ENCODE peak calls at places on chromosomes 2 and 18, in eight cellular contexts. G is brain microvascular endothelial cell, X is Peyer's patch, P is upper lobe of right lung, R is AG09319, H is fibroblast of mammary gland, E is HFFc6, W is fibroblast of lung. J is an unnamed sample.

GRCh38 chr18:51425475-51425874 is 228.0 kb upstream of the MEX3C start:
- DNase-seq in G (no peak), X (no peak), P (no peak), R (no peak), H (no peak), E (no peak), W (no peak), J (no peak)

GRCh38 chr2:143513081-143513480 is 383.9 kb downstream of the ARHGAP15 start:
- DNase-seq in G (peak), X (no peak), P (no peak), R (peak), H (peak), E (peak), W (peak), J (peak)

GRCh38 chr2:44668336-44668735 is 273.2 kb upstream of the SIX3 start:
- DNase-seq in G (no peak), X (no peak), P (no peak), R (no peak), H (peak), E (no peak), W (no peak), J (no peak)

GRCh38 chr2:65015731-65016130 is 26.5 kb downstream of the SLC1A4 start:
- DNase-seq in G (no peak), X (no peak), P (no peak), R (no peak), H (no peak), E (no peak), W (peak), J (no peak)

GRCh38 chr2:126719191-126720030 is 63.5 kb downstream of the GYPC start:
- DNase-seq in G (no peak), X (no peak), P (no peak), R (no peak), H (no peak), E (no peak), W (no peak), J (no peak)

GRCh38 chr2:15399241-15399640 is 161.9 kb downstream of the NBAS start:
- DNase-seq in G (no peak), X (no peak), P (no peak), R (no peak), H (no peak), E (no peak), W (no peak), J (no peak)

GRCh38 chr18:54386043-54386442 is 28.3 kb downstream of the C18orf54 start:
- DNase-seq in G (no peak), X (no peak), P (no peak), R (no peak), H (no peak), E (no peak), W (no peak), J (no peak)

GRCh38 chr2:183125659-183126341 is 1.6 kb downstream of the NUP35 start:
- DNase-seq in G (no peak), X (no peak), P (no peak), R (no peak), H (no peak), E (no peak), W (no peak), J (no peak)

GRCh38 chr2:162480067-162480466 is 136.1 kb downstream of the GCA start:
- DNase-seq in G (no peak), X (no peak), P (no peak), R (no peak), H (no peak), E (no peak), W (peak), J (no peak)

GRCh38 chr2:101388232-101388631 is 929 bp upstream of the CREG2 start:
- DNase-seq in G (peak), X (no peak), P (no peak), R (no peak), H (peak), E (peak), W (peak), J (no peak)

GRCh38 chr2:111923271-111923670 is 24.9 kb downstream of the MERTK start:
- DNase-seq in G (no peak), X (no peak), P (no peak), R (peak), H (peak), E (no peak), W (peak), J (no peak)

GRCh38 chr18:2914185-2914584 is 67.4 kb downstream of the EMILIN2 start:
- DNase-seq in G (no peak), X (no peak), P (no peak), R (no peak), H (peak), E (no peak), W (no peak), J (peak)

GRCh38 chr18:46591821-46592391 is 65.1 kb downstream of the LOXHD1 start:
- DNase-seq in G (no peak), X (no peak), P (no peak), R (no peak), H (no peak), E (no peak), W (no peak), J (no peak)

GRCh38 chr18:42222557-42222956 is 267.5 kb downstream of the PIK3C3 start:
- DNase-seq in G (no peak), X (no peak), P (no peak), R (no peak), H (no peak), E (no peak), W (no peak), J (no peak)

GRCh38 chr2:172906401-172906811 is 169.2 kb upstream of the MAP3K20 start:
- DNase-seq in G (no peak), X (no peak), P (no peak), R (no peak), H (no peak), E (no peak), W (no peak), J (peak)

GRCh38 chr2:14621114-14621513 is 11.4 kb upstream of the LRATD1 start:
- DNase-seq in G (no peak), X (no peak), P (no peak), R (no peak), H (no peak), E (no peak), W (no peak), J (no peak)

GRCh38 chr18:321839-322467 is 54.1 kb upstream of the THOC1 start:
- DNase-seq in G (no peak), X (no peak), P (no peak), R (no peak), H (peak), E (no peak), W (no peak), J (no peak)

DNA sequence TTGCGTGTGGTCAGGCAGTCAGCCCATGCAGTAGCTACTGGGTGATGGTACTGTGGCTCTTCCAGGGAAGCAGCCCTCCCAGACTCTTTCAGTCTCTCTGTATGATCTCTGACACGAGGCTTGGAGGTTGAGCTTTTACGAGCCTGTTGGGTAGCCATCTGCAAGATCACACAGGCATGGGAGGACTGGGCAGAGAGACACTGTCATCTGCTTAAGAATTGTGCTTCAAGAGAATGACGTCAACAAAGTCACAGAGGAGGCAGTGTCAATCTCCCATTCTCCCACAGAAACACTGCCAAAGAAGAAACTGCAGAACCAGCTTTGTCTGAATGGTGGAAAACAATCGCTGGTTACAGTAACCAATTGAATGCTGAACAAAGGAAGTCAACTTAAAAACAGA is 78.4 kb upstream of the MC2R start:
- DNase-seq in G (no peak), X (no peak), P (no peak), R (no peak), H (no peak), E (no peak), W (no peak), J (no peak)
- TF ChIP-seq CTCF in G (no peak), X (no peak), P (no peak), R (no peak), H (no peak), E (no peak), W (no peak), J (no peak)

DNA sequence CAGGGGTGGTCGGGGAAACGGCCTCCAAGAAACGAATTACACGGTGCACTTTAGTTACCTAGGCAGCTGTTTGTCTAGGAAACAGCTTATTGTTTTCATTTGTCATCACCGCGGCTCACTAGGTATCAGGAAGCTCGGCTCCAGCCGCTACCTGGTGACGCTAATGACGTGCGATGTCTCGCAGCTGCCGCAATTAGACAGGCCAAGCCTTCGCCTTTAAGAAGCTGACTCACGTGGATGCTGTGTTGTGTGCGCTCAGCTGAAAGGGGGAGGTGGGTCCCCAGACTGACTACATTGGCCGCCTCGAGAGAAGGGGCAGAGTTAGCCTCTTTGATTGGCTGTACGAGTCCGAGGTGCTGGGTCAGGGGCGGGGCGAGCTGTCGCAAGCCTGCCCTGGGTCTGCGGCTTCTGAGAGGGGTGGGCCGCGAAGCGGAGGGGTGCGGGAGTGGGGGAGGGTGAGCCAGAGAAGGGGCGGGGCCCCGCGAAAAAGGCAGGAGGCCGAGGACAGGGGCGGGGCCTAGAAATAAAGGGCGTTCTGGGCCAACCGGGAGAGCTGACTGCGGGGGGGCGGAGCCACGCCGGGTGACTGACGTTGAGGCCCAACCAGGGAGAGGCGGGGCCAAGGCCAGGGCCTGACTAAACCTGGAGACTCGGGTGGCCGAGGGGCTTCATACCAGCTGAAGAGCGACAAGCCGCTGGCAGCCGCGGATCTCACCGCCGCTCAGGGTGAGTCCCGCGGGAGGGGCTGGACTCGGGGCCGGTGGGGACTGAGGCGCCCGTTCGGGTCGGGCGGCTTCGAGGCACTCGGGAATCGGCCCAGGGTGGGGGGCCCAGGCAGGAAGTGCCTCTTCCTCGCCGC is at the start of gene YPEL5:
- DNase-seq in G (peak), X (peak), P (peak), R (peak), H (peak), E (peak), W (peak), J (peak)
- TF ChIP-seq CTCF in G (no peak), X (no peak), P (no peak), R (no peak), H (no peak), E (no peak), W (no peak), J (no peak)

GRCh38 chr2:216215991-216216390 is 106.8 kb downstream of the XRCC5 start:
- DNase-seq in G (no peak), X (no peak), P (no peak), R (no peak), H (peak), E (peak), W (peak), J (no peak)
- TF ChIP-seq CTCF in G (peak), X (peak), P (no peak), R (peak), H (peak), E (peak), W (peak), J (peak)

GRCh38 chr2:222577341-222577740 is 78.6 kb downstream of the FARSB start:
- DNase-seq in G (no peak), X (no peak), P (no peak), R (no peak), H (no peak), E (no peak), W (no peak), J (no peak)

DNA sequence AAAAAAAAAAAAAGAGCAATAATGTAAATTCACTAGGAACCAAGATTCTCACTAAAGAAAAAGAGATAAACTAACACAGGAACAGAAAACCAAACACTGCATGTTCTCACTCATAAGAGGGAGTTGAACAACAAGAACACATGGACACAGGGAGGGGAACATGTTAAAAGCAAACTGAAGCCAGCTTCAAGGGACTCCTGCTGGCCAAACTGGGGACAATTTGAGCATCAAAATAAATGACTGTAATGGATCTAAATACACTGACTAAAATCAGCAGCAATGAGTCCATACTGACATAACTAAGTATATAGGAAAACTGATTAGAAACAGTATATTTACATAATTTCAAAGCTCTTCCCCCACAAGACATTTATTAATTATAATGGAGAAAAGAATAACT is 73.0 kb downstream of the FARSB start:
- DNase-seq in G (no peak), X (no peak), P (no peak), R (no peak), H (peak), E (no peak), W (no peak), J (no peak)
- TF ChIP-seq CTCF in G (peak), X (no peak), P (no peak), R (peak), H (peak), E (peak), W (peak), J (peak)

GRCh38 chr18:79706658-79707057 is 27.1 kb downstream of the CTDP1 start:
- DNase-seq in G (no peak), X (no peak), P (no peak), R (no peak), H (no peak), E (no peak), W (no peak), J (no peak)

GRCh38 chr18:79702906-79703305 is 23.3 kb downstream of the CTDP1 start:
- DNase-seq in G (no peak), X (no peak), P (no peak), R (no peak), H (no peak), E (no peak), W (no peak), J (no peak)

GRCh38 chr18:79705272-79705671 is 25.7 kb downstream of the CTDP1 start:
- DNase-seq in G (no peak), X (no peak), P (no peak), R (no peak), H (no peak), E (no peak), W (no peak), J (no peak)

GRCh38 chr18:79706006-79706405 is 26.4 kb downstream of the CTDP1 start:
- DNase-seq in G (no peak), X (no peak), P (no peak), R (no peak), H (no peak), E (no peak), W (no peak), J (no peak)

DNA sequence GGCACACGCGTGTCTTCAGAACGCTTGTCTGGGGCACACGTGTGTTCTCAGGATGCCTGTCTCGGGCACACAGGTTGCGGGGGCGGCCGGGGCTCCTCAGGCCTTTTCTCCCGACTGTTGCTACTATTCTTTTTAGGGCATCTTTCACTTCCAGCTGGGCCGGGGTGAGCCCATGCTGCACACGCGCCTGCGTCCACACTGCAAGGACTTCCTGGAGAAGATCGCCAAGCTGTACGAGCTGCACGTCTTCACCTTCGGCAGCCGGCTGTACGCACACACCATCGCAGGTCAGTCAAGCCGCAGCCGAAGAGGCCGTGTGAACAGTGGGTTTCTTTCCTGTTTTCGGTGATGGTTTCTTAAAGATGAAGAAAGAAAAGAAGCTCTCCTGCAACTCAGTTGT is 25.0 kb downstream of the CTDP1 start:
- DNase-seq in G (no peak), X (no peak), P (no peak), R (no peak), H (no peak), E (no peak), W (no peak), J (no peak)
- TF ChIP-seq CTCF in G (no peak), X (no peak), P (no peak), R (no peak), H (no peak), E (no peak), W (no peak), J (no peak)

GRCh38 chr2:43227830-43228280 is 1.4 kb upstream of the ZFP36L2 start:
- DNase-seq in G (peak), X (no peak), P (no peak), R (no peak), H (peak), E (no peak), W (no peak), J (no peak)
- TF ChIP-seq CTCF in G (peak), X (peak), P (no peak), R (peak), H (peak), E (peak), W (peak), J (no peak)

GRCh38 chr2:46296840-46297545 is at the start of gene EPAS1:
- DNase-seq in G (peak), X (peak), P (peak), R (peak), H (peak), E (peak), W (peak), J (peak)

GRCh38 chr2:46297546-46298271 is 502 bp downstream of the EPAS1 start:
- DNase-seq in G (no peak), X (peak), P (peak), R (no peak), H (no peak), E (no peak), W (no peak), J (peak)

GRCh38 chr2:46298272-46298521 is 990 bp downstream of the EPAS1 start:
- DNase-seq in G (no peak), X (no peak), P (no peak), R (no peak), H (no peak), E (no peak), W (no peak), J (no peak)

GRCh38 chr2:46294185-46294836 is 2.9 kb upstream of the EPAS1 start:
- DNase-seq in G (no peak), X (no peak), P (no peak), R (no peak), H (peak), E (no peak), W (no peak), J (peak)

GRCh38 chr2:46296216-46296839 is 879 bp upstream of the EPAS1 start:
- DNase-seq in G (no peak), X (no peak), P (peak), R (no peak), H (no peak), E (no peak), W (no peak), J (peak)
- TF ChIP-seq CTCF in G (no peak), X (no peak), P (no peak), R (no peak), H (no peak), E (no peak), W (no peak), J (no peak)